ENCODE peak calls at places on chromosome 2, in ten cellular contexts. H is stimulated activated CD4-positive, alpha-beta T cell treated with anti-CD3 and anti-CD28 coated beads, Interleukin-4, amount 100 ng/mL, for 48 hours; I is globus pallidus; K is AG20443; J is neuronal stem cell; B is stimulated activated CD8-positive, alpha-beta memory T cell treated with anti-CD3 and anti-CD28 coated beads, Interleukin-7, amount 100 ng/mL, for 24 hours; T is activated naive CD4-positive, alpha-beta T cell treated with Interleukin-2 at 50 U/mL for 16 hours; W is coronary artery; P is ecto neural progenitor cell; N is substantia nigra. S is an unnamed sample.

GRCh38 chr2:147469471-147469870 is 375.4 kb upstream of the ACVR2A start:
- DNase-seq in H (no peak), I (no peak), K (no peak), J (peak), B (no peak), T (no peak), W (no peak), P (no peak), N (no peak), S (no peak)

GRCh38 chr2:172048195-172048995 is 36.9 kb upstream of the DLX1 start:
- DNase-seq in H (no peak), I (no peak), K (no peak), J (no peak), B (no peak), T (no peak), W (no peak), P (no peak), N (no peak), S (no peak)

GRCh38 chr2:239002960-239003932 is 155.4 kb downstream of the TWIST2 start:
- DNase-seq in H (no peak), I (no peak), K (peak), J (no peak), B (no peak), T (no peak), W (no peak), P (no peak), N (no peak), S (no peak)

GRCh38 chr2:7956126-7956689 is 725.6 kb upstream of the ID2 start:
- DNase-seq in H (no peak), I (no peak), K (peak), J (no peak), B (no peak), T (no peak), W (no peak), P (no peak), N (no peak), S (no peak)

GRCh38 chr2:134676960-134677359 is 41.8 kb downstream of the TMEM163 start:
- DNase-seq in H (no peak), I (no peak), K (no peak), J (no peak), B (no peak), T (no peak), W (no peak), P (no peak), N (no peak), S (no peak)

GRCh38 chr2:231613054-231613654 is 20.5 kb downstream of the TEX44 start:
- DNase-seq in H (no peak), I (peak), K (no peak), J (no peak), B (no peak), T (no peak), W (no peak), P (peak), N (no peak), S (no peak)

GRCh38 chr2:173935305-173935704 is 29.9 kb downstream of the SP3 start:
- DNase-seq in H (no peak), I (no peak), K (no peak), J (no peak), B (no peak), T (no peak), W (no peak), P (no peak), N (no peak), S (no peak)

GRCh38 chr2:235330775-235331438 is 162.9 kb upstream of the AGAP1 start:
- DNase-seq in H (no peak), I (no peak), K (peak), J (no peak), B (no peak), T (no peak), W (no peak), P (no peak), N (no peak), S (no peak)

GRCh38 chr2:222038086-222038802 is 260.6 kb downstream of the PAX3 start:
- DNase-seq in H (no peak), I (no peak), K (no peak), J (no peak), B (no peak), T (no peak), W (no peak), P (no peak), N (no peak), S (peak)

GRCh38 chr2:173056705-173057368 is 18.8 kb upstream of the MAP3K20 start:
- DNase-seq in H (no peak), I (no peak), K (no peak), J (no peak), B (no peak), T (no peak), W (no peak), P (no peak), N (no peak), S (no peak)